ENCODE peak calls at places on chromosomes 5 and 9, in six cellular contexts. A, Y, S, T, H and F are unnamed samples.

GRCh38 chr9:120971938-120972337 is 45.3 kb upstream of the TRAF1 start:
- DNase-seq in A (no peak), Y (no peak), S (no peak), T (no peak), H (no peak), F (no peak)

GRCh38 chr9:8693147-8693921 is 893.8 kb upstream of the DMAC1 start:
- DNase-seq in A (no peak), Y (no peak), S (no peak), T (no peak), H (no peak), F (no peak)

GRCh38 chr9:16787724-16788123 is 82.7 kb downstream of the BNC2 start:
- DNase-seq in A (no peak), Y (no peak), S (no peak), T (no peak), H (peak), F (peak)

GRCh38 chr5:150272531-150272930 is 17.0 kb downstream of the CAMK2A start:
- DNase-seq in A (no peak), Y (no peak), S (peak), T (no peak), H (peak), F (peak)

GRCh38 chr9:136137321-136138054 is 18.8 kb upstream of the TMEM250 start:
- DNase-seq in A (peak), Y (no peak), S (no peak), T (no peak), H (no peak), F (no peak)

GRCh38 chr9:135437259-135437658 is 42.3 kb upstream of the PPP1R26 start:
- DNase-seq in A (no peak), Y (no peak), S (no peak), T (no peak), H (no peak), F (no peak)

GRCh38 chr5:6713274-6714181 is at the start of gene TENT4A:
- DNase-seq in A (peak), Y (no peak), S (peak), T (no peak), H (peak), F (no peak)

GRCh38 chr9:2800385-2801179 is 43.3 kb downstream of the PUM3 start:
- DNase-seq in A (no peak), Y (no peak), S (no peak), T (no peak), H (no peak), F (no peak)

GRCh38 chr9:105993051-105993854 is 298.9 kb downstream of the TMEM38B start:
- DNase-seq in A (no peak), Y (no peak), S (peak), T (no peak), H (no peak), F (no peak)

GRCh38 chr5:1165864-1166263 is 35.5 kb upstream of the SLC6A19 start:
- DNase-seq in A (no peak), Y (no peak), S (no peak), T (no peak), H (no peak), F (no peak)

GRCh38 chr9:14238518-14238917 is 75.4 kb downstream of the NFIB start:
- DNase-seq in A (no peak), Y (no peak), S (no peak), T (no peak), H (no peak), F (peak)

GRCh38 chr5:160921714-160922285 is 69.8 kb upstream of the ATP10B start:
- DNase-seq in A (no peak), Y (no peak), S (no peak), T (no peak), H (no peak), F (no peak)

GRCh38 chr9:38432922-38433510 is 8.8 kb upstream of the IGFBPL1 start:
- DNase-seq in A (no peak), Y (no peak), S (peak), T (no peak), H (peak), F (peak)

GRCh38 chr5:42944989-42945388 is 95.1 kb downstream of the ANXA2R start:
- DNase-seq in A (no peak), Y (no peak), S (no peak), T (no peak), H (peak), F (peak)

GRCh38 chr5:108481355-108481931 is 99.5 kb upstream of the FBXL17 start:
- DNase-seq in A (no peak), Y (no peak), S (peak), T (no peak), H (peak), F (peak)

GRCh38 chr5:147398860-147399259 is 111.0 kb downstream of the DPYSL3 start:
- DNase-seq in A (no peak), Y (no peak), S (no peak), T (no peak), H (peak), F (no peak)

GRCh38 chr9:18542837-18543405 is 69.0 kb downstream of the ADAMTSL1 start:
- DNase-seq in A (no peak), Y (no peak), S (no peak), T (no peak), H (peak), F (peak)

GRCh38 chr5:95526871-95527270 is 27.9 kb downstream of the SKIC3 start:
- DNase-seq in A (no peak), Y (no peak), S (no peak), T (no peak), H (peak), F (peak)